ENCODE peak calls at places on chromosomes 5 and 9, in eight cellular contexts. D is uterus, S is coronary artery, O is H1, Q is PC-3, H is foreskin fibroblast, R is ovary, E is kidney epithelial cell. G is an unnamed sample.

GRCh38 chr9:133029994-133030316 is 842 bp upstream of the GTF3C5 start:
- DNase-seq in D (peak; percentile 23), S (no peak), O (no peak), Q (no peak), H (peak; percentile 5), R (no peak), E (no peak), G (no peak)

GRCh38 chr9:100714372-100715099 is 136.7 kb downstream of the CAVIN4 start:
- DNase-seq in D (no peak), S (no peak), O (peak; percentile 17), Q (peak; percentile 66), H (no peak), R (peak; percentile 53), E (no peak), G (peak; percentile 77)

GRCh38 chr5:141476132-141476909 is 555 bp downstream of the PCDHGC3 start:
- DNase-seq in D (peak; percentile 74), S (no peak), O (no peak), Q (no peak), H (peak; percentile 84), R (peak; percentile 76), E (no peak), G (peak; percentile 82)

GRCh38 chr5:71899865-71900342 is 180.8 kb downstream of the CARTPT start:
- DNase-seq in D (no peak), S (no peak), O (no peak), Q (peak; percentile 59), H (peak; percentile 25), R (no peak), E (no peak), G (no peak)

GRCh38 chr9:112050544-112051475 is 124.3 kb downstream of the SUSD1 start:
- DNase-seq in D (peak; percentile 57), S (no peak), O (no peak), Q (peak; percentile 61), H (peak; percentile 84), R (no peak), E (peak; percentile 94), G (peak; percentile 98)

GRCh38 chr5:175501759-175502158 is 23.4 kb downstream of the SFXN1 start:
- DNase-seq in D (no peak), S (no peak), O (no peak), Q (no peak), H (no peak), R (no peak), E (no peak), G (no peak)

GRCh38 chr5:10257870-10258269 is 7.8 kb downstream of the CCT5 start:
- DNase-seq in D (no peak), S (no peak), O (no peak), Q (no peak), H (no peak), R (no peak), E (no peak), G (no peak)

GRCh38 chr9:75117572-75117971 is 29.3 kb downstream of the OSTF1 start:
- DNase-seq in D (no peak), S (no peak), O (no peak), Q (no peak), H (no peak), R (no peak), E (no peak), G (no peak)

GRCh38 chr9:70406446-70406862 is 8.0 kb downstream of the KLF9 start:
- DNase-seq in D (peak; percentile 57), S (no peak), O (no peak), Q (no peak), H (peak; percentile 41), R (no peak), E (no peak), G (peak; percentile 71)

GRCh38 chr5:140312067-140312790 is 9.3 kb upstream of the PFDN1 start:
- DNase-seq in D (no peak), S (no peak), O (no peak), Q (peak; percentile 98), H (peak; percentile 96), R (no peak), E (peak; percentile 76), G (peak; percentile 94)

GRCh38 chr5:154268073-154268472 is 77.5 kb downstream of the GALNT10 start:
- DNase-seq in D (no peak), S (no peak), O (no peak), Q (no peak), H (no peak), R (no peak), E (no peak), G (no peak)

GRCh38 chr9:13278368-13279246 is 885 bp downstream of the MPDZ start:
- DNase-seq in D (peak; percentile 73), S (peak; percentile 83), O (peak; percentile 9), Q (peak; percentile 14), H (peak; percentile 46), R (peak; percentile 75), E (no peak), G (peak; percentile 89)
- TF ChIP-seq CTCF in D (no peak), S (no peak), O (no peak), Q (no peak), H (peak; percentile 15), R (no peak), E (peak; percentile 27), G (peak; percentile 5)

GRCh38 chr9:110298028-110298605 is 39.5 kb downstream of the TXNDC8 start:
- DNase-seq in D (no peak), S (no peak), O (no peak), Q (no peak), H (no peak), R (no peak), E (no peak), G (no peak)

GRCh38 chr9:110291921-110292575 is 35.7 kb upstream of the TXN start:
- DNase-seq in D (no peak), S (no peak), O (no peak), Q (peak; percentile 12), H (no peak), R (no peak), E (no peak), G (no peak)

GRCh38 chr9:110287289-110287680 is 31.0 kb upstream of the TXN start:
- DNase-seq in D (no peak), S (no peak), O (no peak), Q (no peak), H (no peak), R (no peak), E (no peak), G (no peak)

GRCh38 chr9:110288503-110288902 is 32.2 kb upstream of the TXN start:
- DNase-seq in D (no peak), S (no peak), O (no peak), Q (no peak), H (no peak), R (no peak), E (no peak), G (no peak)

DNA sequence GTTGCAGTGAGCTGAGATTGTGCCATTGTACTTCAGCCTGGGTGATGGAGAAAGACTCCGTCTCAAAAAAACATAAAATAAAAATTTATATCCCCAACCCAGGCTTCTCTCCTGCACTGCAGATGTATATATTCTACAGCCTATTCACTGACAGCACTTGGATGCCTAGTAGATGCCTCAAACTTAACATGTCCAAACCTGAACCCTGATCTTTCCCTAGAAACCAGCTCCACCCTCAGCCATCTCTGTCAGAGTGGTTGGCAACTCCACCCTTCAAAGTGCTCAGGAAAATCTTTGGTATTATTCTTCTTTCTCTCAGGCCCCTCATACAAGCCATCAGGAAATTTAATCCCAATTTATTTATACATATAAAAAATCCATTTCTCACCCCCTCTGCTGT is 36.9 kb upstream of the TXN start:
- DNase-seq in D (no peak), S (no peak), O (no peak), Q (no peak), H (no peak), R (no peak), E (no peak), G (no peak)
- H3K4me3 ChIP-seq in D (no peak overlapping the region), S (no peak overlapping the region), O (no peak overlapping the region), Q (no peak overlapping the region), H (no peak overlapping the region), R (no peak overlapping the region), E (no peak overlapping the region), G (no peak overlapping the region)

GRCh38 chr9:6198251-6198650 is 17.4 kb upstream of the IL33 start:
- DNase-seq in D (no peak), S (no peak), O (no peak), Q (peak; percentile 90), H (no peak), R (no peak), E (no peak), G (no peak)

GRCh38 chr9:6195714-6196360 is 19.8 kb upstream of the IL33 start:
- DNase-seq in D (no peak), S (no peak), O (no peak), Q (peak; percentile 60), H (no peak), R (no peak), E (no peak), G (no peak)

GRCh38 chr9:6199596-6199995 is 16.0 kb upstream of the IL33 start:
- DNase-seq in D (no peak), S (no peak), O (no peak), Q (no peak), H (no peak), R (no peak), E (no peak), G (no peak)

GRCh38 chr9:6197330-6197729 is 18.3 kb upstream of the IL33 start:
- DNase-seq in D (peak; percentile 15), S (no peak), O (no peak), Q (peak; percentile 50), H (no peak), R (no peak), E (no peak), G (peak; percentile 67)

DNA sequence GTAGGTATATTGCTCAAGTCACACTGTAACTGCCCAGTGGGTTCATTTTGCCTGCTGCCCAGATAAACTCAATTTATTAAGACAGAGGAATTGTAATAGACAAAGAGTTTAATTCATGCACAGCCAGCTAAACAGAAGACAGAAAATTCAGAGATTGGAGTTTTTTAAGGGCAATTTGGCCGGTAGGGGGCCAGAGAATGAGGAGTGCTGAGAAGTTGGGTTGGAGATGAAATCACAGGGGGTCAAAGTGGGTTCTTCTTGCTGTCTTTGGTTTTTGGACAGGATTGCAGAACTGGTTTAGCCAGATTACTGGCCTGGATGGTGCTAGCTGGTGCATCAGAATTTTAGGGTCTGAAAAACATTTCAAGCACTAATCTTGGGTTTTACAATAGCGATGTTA is 20.7 kb upstream of the IL33 start:
- DNase-seq in D (no peak), S (no peak), O (no peak), Q (peak; percentile 53), H (no peak), R (no peak), E (no peak), G (no peak)
- TF ChIP-seq CTCF in D (no peak), S (no peak), O (no peak), Q (peak; percentile 62), H (peak; percentile 21), R (no peak), E (peak; percentile 14), G (peak; percentile 42)

GRCh38 chr9:37100317-37100716 is 20.1 kb upstream of the ZCCHC7 start:
- DNase-seq in D (no peak), S (no peak), O (no peak), Q (peak; percentile 44), H (no peak), R (no peak), E (peak; percentile 32), G (no peak)

GRCh38 chr9:37102476-37102875 is 17.9 kb upstream of the ZCCHC7 start:
- DNase-seq in D (no peak), S (no peak), O (no peak), Q (peak; percentile 3), H (no peak), R (no peak), E (no peak), G (no peak)

GRCh38 chr9:37097294-37097693 is 23.1 kb upstream of the ZCCHC7 start:
- DNase-seq in D (no peak), S (no peak), O (no peak), Q (no peak), H (no peak), R (no peak), E (no peak), G (no peak)

GRCh38 chr9:37104183-37104889 is 16.0 kb upstream of the ZCCHC7 start:
- DNase-seq in D (no peak), S (no peak), O (no peak), Q (peak; percentile 56), H (peak; percentile 87), R (no peak), E (peak; percentile 61), G (peak; percentile 77)

GRCh38 chr9:37100750-37101149 is 19.6 kb upstream of the ZCCHC7 start:
- DNase-seq in D (no peak), S (no peak), O (no peak), Q (no peak), H (no peak), R (no peak), E (no peak), G (no peak)
- H3K4me3 ChIP-seq in D (no peak overlapping the region), S (no peak overlapping the region), O (no peak overlapping the region), Q (no peak overlapping the region), H (no peak overlapping the region), R (no peak overlapping the region), E (no peak overlapping the region), G (no peak overlapping the region)